ENCODE peak calls at places on chromosomes 13 and 19, in seven cellular contexts. G, J, I, X, T, Y and E are unnamed samples.

GRCh38 chr13:44013666-44014291 is 134.1 kb downstream of the LACC1 start:
- DNase-seq in Y (peak), T (peak), G (no peak), I (no peak), J (peak), X (no peak), E (peak)

GRCh38 chr19:54607782-54608150 is 14.3 kb downstream of the LILRA1 start:
- DNase-seq in G (no peak), J (no peak), X (no peak), I (no peak), Y (no peak), T (no peak), E (no peak)

GRCh38 chr13:48344264-48344663 is 40.7 kb downstream of the RB1 start:
- DNase-seq in I (no peak), Y (no peak), X (no peak), T (no peak), J (no peak), G (no peak), E (no peak)

GRCh38 chr19:28324275-28325060 is 888.5 kb downstream of the UQCRFS1 start:
- DNase-seq in T (no peak), J (no peak), X (no peak), I (no peak), G (no peak), Y (no peak), E (no peak)

GRCh38 chr19:1383014-1383310 is 745 bp upstream of the NDUFS7 start:
- DNase-seq in Y (no peak), J (no peak), G (no peak), I (no peak), X (no peak), T (no peak), E (no peak)

GRCh38 chr13:98451676-98452105 is 125.2 kb downstream of the STK24 start:
- DNase-seq in T (no peak), Y (no peak), J (peak), X (no peak), I (no peak), G (no peak), E (no peak)

GRCh38 chr13:48527955-48528354 is 4.9 kb downstream of the RCBTB2 start:
- DNase-seq in J (no peak), T (no peak), G (no peak), X (no peak), Y (no peak), I (no peak), E (no peak)

GRCh38 chr19:30552593-30552992 is 180.4 kb downstream of the ZNF536 start:
- DNase-seq in I (no peak), Y (no peak), J (no peak), T (no peak), X (no peak), G (no peak), E (no peak)

GRCh38 chr13:34066344-34066743 is 248.4 kb downstream of the RFC3 start:
- DNase-seq in I (no peak), X (no peak), J (no peak), Y (no peak), G (no peak), T (no peak), E (no peak)

GRCh38 chr13:40102854-40103253 is 447.4 kb downstream of the COG6 start:
- DNase-seq in Y (peak), I (no peak), J (no peak), X (no peak), G (no peak), T (no peak), E (no peak)